ENCODE peak calls at places on chromosomes 1 and 21, in ten cellular contexts. One of them, this sample, is unnamed.

GRCh38 chr1:239250353-239251035 is 135.9 kb upstream of the CHRM3 start:
- DNase-seq in WTC11: no peak
- DNase-seq in coronary artery: no peak
- DNase-seq in endothelial cell: no peak
- DNase-seq in Right ventricle myocardium superior: no peak
- DNase-seq in uterus: no peak
- DNase-seq in cardiac fibroblast: no peak
- DNase-seq in body of pancreas: peak
- DNase-seq in CD8-positive, alpha-beta T cell: no peak
- DNase-seq in aorta: no peak
- DNase-seq in this sample: no peak

GRCh38 chr1:9658186-9658585 is 6.7 kb downstream of the PIK3CD start:
- DNase-seq in WTC11: no peak
- DNase-seq in Right ventricle myocardium superior: no peak
- DNase-seq in endothelial cell: no peak
- DNase-seq in coronary artery: no peak
- DNase-seq in uterus: no peak
- DNase-seq in aorta: no peak
- DNase-seq in cardiac fibroblast: no peak
- DNase-seq in body of pancreas: no peak
- DNase-seq in CD8-positive, alpha-beta T cell: no peak
- DNase-seq in this sample: no peak

GRCh38 chr1:53769780-53770179 is 30.8 kb upstream of the GLIS1 start:
- DNase-seq in WTC11: no peak
- DNase-seq in uterus: no peak
- DNase-seq in coronary artery: no peak
- DNase-seq in cardiac fibroblast: peak
- DNase-seq in CD8-positive, alpha-beta T cell: no peak
- DNase-seq in Right ventricle myocardium superior: no peak
- DNase-seq in body of pancreas: no peak
- DNase-seq in endothelial cell: no peak
- DNase-seq in aorta: no peak
- DNase-seq in this sample: no peak

GRCh38 chr21:45990049-45990711 is 8.6 kb downstream of the COL6A1 start:
- DNase-seq in body of pancreas: no peak
- DNase-seq in endothelial cell: peak
- DNase-seq in aorta: peak
- DNase-seq in Right ventricle myocardium superior: peak
- DNase-seq in uterus: peak
- DNase-seq in CD8-positive, alpha-beta T cell: no peak
- DNase-seq in coronary artery: peak
- DNase-seq in cardiac fibroblast: no peak
- DNase-seq in WTC11: peak
- DNase-seq in this sample: no peak

GRCh38 chr1:19987719-19988118 is 8.3 kb upstream of the PLA2G2A start:
- DNase-seq in coronary artery: no peak
- DNase-seq in endothelial cell: no peak
- DNase-seq in CD8-positive, alpha-beta T cell: no peak
- DNase-seq in WTC11: no peak
- DNase-seq in Right ventricle myocardium superior: no peak
- DNase-seq in uterus: no peak
- DNase-seq in cardiac fibroblast: no peak
- DNase-seq in body of pancreas: no peak
- DNase-seq in aorta: no peak
- DNase-seq in this sample: no peak

GRCh38 chr1:83113686-83114085 is 885.2 kb downstream of the TTLL7 start:
- DNase-seq in body of pancreas: no peak
- DNase-seq in WTC11: no peak
- DNase-seq in Right ventricle myocardium superior: no peak
- DNase-seq in aorta: no peak
- DNase-seq in CD8-positive, alpha-beta T cell: no peak
- DNase-seq in cardiac fibroblast: no peak
- DNase-seq in endothelial cell: no peak
- DNase-seq in uterus: no peak
- DNase-seq in coronary artery: no peak
- DNase-seq in this sample: no peak

GRCh38 chr1:168488153-168488552 is 55.6 kb downstream of the XCL2 start:
- DNase-seq in CD8-positive, alpha-beta T cell: no peak
- DNase-seq in Right ventricle myocardium superior: peak
- DNase-seq in uterus: peak
- DNase-seq in cardiac fibroblast: peak
- DNase-seq in WTC11: no peak
- DNase-seq in aorta: peak
- DNase-seq in body of pancreas: peak
- DNase-seq in endothelial cell: no peak
- DNase-seq in coronary artery: no peak
- DNase-seq in this sample: no peak

GRCh38 chr1:160377585-160378206 is 10.8 kb downstream of the NHLH1 start:
- DNase-seq in body of pancreas: no peak
- DNase-seq in CD8-positive, alpha-beta T cell: no peak
- DNase-seq in uterus: no peak
- DNase-seq in Right ventricle myocardium superior: no peak
- DNase-seq in cardiac fibroblast: no peak
- DNase-seq in coronary artery: peak
- DNase-seq in WTC11: no peak
- DNase-seq in aorta: no peak
- DNase-seq in endothelial cell: no peak
- DNase-seq in this sample: no peak

GRCh38 chr1:81876901-81877750 is 76.4 kb downstream of the ADGRL2 start:
- DNase-seq in Right ventricle myocardium superior: no peak
- DNase-seq in body of pancreas: no peak
- DNase-seq in aorta: no peak
- DNase-seq in coronary artery: no peak
- DNase-seq in uterus: no peak
- DNase-seq in cardiac fibroblast: peak
- DNase-seq in WTC11: no peak
- DNase-seq in endothelial cell: no peak
- DNase-seq in CD8-positive, alpha-beta T cell: no peak
- DNase-seq in this sample: no peak

GRCh38 chr1:62367005-62367547 is 47.8 kb upstream of the KANK4 start:
- DNase-seq in Right ventricle myocardium superior: no peak
- DNase-seq in body of pancreas: no peak
- DNase-seq in uterus: no peak
- DNase-seq in endothelial cell: no peak
- DNase-seq in aorta: no peak
- DNase-seq in CD8-positive, alpha-beta T cell: no peak
- DNase-seq in coronary artery: no peak
- DNase-seq in cardiac fibroblast: no peak
- DNase-seq in WTC11: no peak
- DNase-seq in this sample: no peak

GRCh38 chr1:116002781-116003455 is 26.6 kb downstream of the SLC22A15 start:
- DNase-seq in CD8-positive, alpha-beta T cell: no peak
- DNase-seq in aorta: no peak
- DNase-seq in uterus: no peak
- DNase-seq in coronary artery: no peak
- DNase-seq in Right ventricle myocardium superior: no peak
- DNase-seq in cardiac fibroblast: no peak
- DNase-seq in WTC11: no peak
- DNase-seq in endothelial cell: no peak
- DNase-seq in body of pancreas: peak
- DNase-seq in this sample: no peak

GRCh38 chr1:85952460-85952859 is 204.1 kb downstream of the COL24A1 start:
- DNase-seq in endothelial cell: no peak
- DNase-seq in cardiac fibroblast: no peak
- DNase-seq in WTC11: no peak
- DNase-seq in Right ventricle myocardium superior: no peak
- DNase-seq in body of pancreas: peak
- DNase-seq in aorta: no peak
- DNase-seq in uterus: no peak
- DNase-seq in coronary artery: no peak
- DNase-seq in CD8-positive, alpha-beta T cell: no peak
- DNase-seq in this sample: no peak

GRCh38 chr1:153663211-153663610 is 4.7 kb downstream of the SNAPIN start:
- DNase-seq in cardiac fibroblast: peak
- DNase-seq in uterus: no peak
- DNase-seq in Right ventricle myocardium superior: no peak
- DNase-seq in aorta: no peak
- DNase-seq in endothelial cell: no peak
- DNase-seq in coronary artery: no peak
- DNase-seq in WTC11: no peak
- DNase-seq in body of pancreas: no peak
- DNase-seq in CD8-positive, alpha-beta T cell: no peak
- DNase-seq in this sample: no peak

This sample was measured in activated T-helper 1 cell treated with anti-CD3 and anti-CD28 coated beads, Interleukin-12 subunit alpha, Interleukin-12 subunit beta, Interleukin-2, Interleukin-4 antibody, amounts not matched to agents 30 ng/mL and 10 ng/mL and 1 ng/mL, durations not matched to agents 14 hours and 24 hours and 36 hours.